ENCODE peak calls at places on chromosomes 13 and 19, in four cellular contexts. X is GM12878, M is K562, Q is HepG2. T is an unnamed sample.

GRCh38 chr13:82356667-82357066 is 1525.6 kb downstream of the SLITRK1 start:
- DNase-seq in Q (no peak), X (no peak), M (no peak), T (peak; percentile 28)

GRCh38 chr13:47800593-47800992 is 200.5 kb downstream of the SUCLA2 start:
- DNase-seq in M (no peak), Q (no peak), X (no peak), T (no peak)

GRCh38 chr19:46944918-46945628 is 74.6 kb upstream of the NPAS1 start:
- DNase-seq in M (no peak), Q (no peak), X (no peak), T (peak; percentile 78)

GRCh38 chr19:15101479-15102082 is 5.6 kb upstream of the SYDE1 start:
- DNase-seq in M (peak; percentile 42), X (no peak), Q (peak; percentile 52), T (peak; percentile 82)

GRCh38 chr19:47542030-47542475 is 27.2 kb upstream of the NAPA start:
- DNase-seq in X (no peak), M (no peak), Q (no peak), T (no peak)

GRCh38 chr19:29583196-29584006 is 22.7 kb upstream of the POP4 start:
- DNase-seq in Q (no peak), M (no peak), X (no peak), T (no peak)

GRCh38 chr19:41000310-41000737 is 9.2 kb downstream of the CYP2B6 start:
- DNase-seq in Q (peak; percentile 55), X (no peak), M (peak; percentile 15), T (no peak)

GRCh38 chr19:29665826-29666633 is 769 bp downstream of the PLEKHF1 start:
- DNase-seq in X (no peak), Q (no peak), M (peak; percentile 18), T (peak; percentile 90)

GRCh38 chr19:5968431-5969373 is 9.2 kb downstream of the RANBP3 start:
- DNase-seq in Q (peak; percentile 41), M (peak; percentile 48), X (no peak), T (peak; percentile 72)

GRCh38 chr19:37227996-37228395 is 10.0 kb downstream of the ZNF383 start:
- DNase-seq in X (no peak), Q (no peak), M (no peak), T (peak; percentile 84)

GRCh38 chr13:96967248-96967745 is 27.0 kb downstream of the OXGR1 start:
- DNase-seq in Q (peak; percentile 25), X (no peak), M (peak; percentile 64), T (peak; percentile 72)

GRCh38 chr19:30309983-30310805 is 62.0 kb upstream of the ZNF536 start:
- DNase-seq in M (no peak), X (no peak), Q (no peak), T (no peak)

GRCh38 chr13:113553541-113554332 is 30.8 kb upstream of the TFDP1 start:
- DNase-seq in M (no peak), Q (no peak), X (no peak), T (no peak)

GRCh38 chr19:54388001-54388802 is 23.5 kb upstream of the LAIR1 start:
- DNase-seq in X (no peak), M (no peak), Q (no peak), T (peak; percentile 33)

GRCh38 chr13:111552891-111553637 is 232.6 kb downstream of the TEX29 start:
- DNase-seq in Q (no peak), X (no peak), M (no peak), T (no peak)

GRCh38 chr19:2064788-2065524 is 13.9 kb upstream of the MKNK2 start:
- DNase-seq in X (no peak), M (no peak), Q (no peak), T (no peak)

GRCh38 chr19:44607049-44607448 is 6.3 kb upstream of the IGSF23 start:
- DNase-seq in X (no peak), M (no peak), Q (no peak), T (no peak)

GRCh38 chr13:104389722-104390121 is 1323.5 kb upstream of the SLC10A2 start:
- DNase-seq in M (no peak), X (no peak), Q (peak; percentile 5), T (no peak)

GRCh38 chr19:10390652-10391286 is 10.4 kb upstream of the TYK2 start:
- DNase-seq in Q (peak; percentile 64), X (no peak), M (peak; percentile 75), T (peak; percentile 92)

GRCh38 chr13:98626298-98626940 is 49.5 kb upstream of the STK24 start:
- DNase-seq in Q (no peak), M (no peak), X (no peak), T (no peak)
- TF ChIP-seq JUNB in Q (no peak), M (no peak), X (no peak), T (no peak)

DNA sequence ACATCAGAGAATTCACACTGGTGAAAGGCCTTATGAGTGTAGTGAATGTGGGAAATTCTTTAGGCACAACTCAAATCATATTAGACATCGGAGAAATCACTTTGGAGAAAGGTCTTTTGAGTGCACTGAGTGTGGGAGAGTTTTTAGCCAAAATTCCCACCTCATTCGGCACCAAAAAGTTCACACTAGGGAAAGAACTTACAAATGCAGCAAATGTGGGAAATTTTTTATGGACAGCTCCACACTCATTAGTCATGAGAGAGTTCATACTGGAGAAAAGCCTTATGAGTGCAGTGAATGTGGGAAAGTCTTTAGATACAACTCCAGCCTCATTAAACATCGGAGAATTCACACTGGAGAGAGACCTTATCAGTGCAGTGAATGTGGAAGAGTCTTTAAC is 10.1 kb downstream of the ZNF17 start:
- DNase-seq in X (no peak), Q (no peak), M (no peak), T (no peak)
- H3K4me3 ChIP-seq in X (no peak overlapping the region), Q (no peak overlapping the region), M (no peak overlapping the region), T (no peak overlapping the region)

DNA sequence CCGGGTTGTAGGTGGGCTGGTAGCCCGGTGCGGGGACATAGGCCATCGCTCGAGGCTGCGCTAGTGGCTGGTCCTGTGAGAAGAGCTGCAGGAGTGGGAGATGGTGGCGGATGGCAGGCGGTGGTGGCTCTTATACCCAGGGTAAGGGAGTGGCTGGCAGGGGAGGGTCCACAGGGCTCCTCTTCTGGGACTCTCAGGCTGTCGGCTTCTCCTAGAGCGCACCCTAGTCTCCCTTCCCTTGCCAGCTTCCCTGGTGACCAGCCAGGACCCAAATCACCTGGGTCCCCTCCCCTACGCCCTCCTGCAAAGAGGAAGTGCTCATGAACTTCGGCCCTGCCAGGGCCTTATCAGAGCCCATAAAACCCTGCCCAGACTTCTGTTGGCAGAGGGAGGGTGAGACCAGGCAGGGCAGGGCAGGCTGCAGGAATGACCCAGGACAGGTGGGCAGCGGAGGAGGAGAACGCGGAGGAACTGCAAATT is at the start of gene LGALS4:
- DNase-seq in Q (no peak), X (no peak), M (no peak), T (no peak)
- TF ChIP-seq POLR2AphosphoS5 in Q (no peak), X (no peak), M (no peak), T (no peak)

DNA sequence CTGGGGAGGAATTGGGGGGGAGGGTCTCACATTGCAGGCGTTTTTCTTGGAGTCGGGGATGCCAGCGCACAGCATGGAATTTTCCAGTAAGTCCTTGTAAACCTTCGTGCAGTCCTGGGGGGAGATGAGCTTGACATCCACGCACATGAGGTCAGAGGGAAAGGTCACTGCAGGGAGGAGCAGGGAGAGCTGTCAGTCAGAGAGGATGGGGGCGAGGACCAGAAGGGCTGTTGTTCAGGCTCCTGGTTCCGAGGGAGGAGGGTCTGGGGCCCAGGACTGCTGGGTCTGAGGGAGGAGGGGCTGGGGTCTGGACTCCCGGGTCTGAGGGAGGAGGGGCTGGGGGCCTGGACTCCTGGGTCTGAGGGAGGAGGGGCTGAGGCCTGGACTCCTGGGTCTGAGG is 4.0 kb downstream of the KLK7 start:
- DNase-seq in Q (no peak), M (no peak), X (no peak), T (peak; percentile 31)
- TF ChIP-seq JUNB in Q (no peak), M (no peak), X (no peak), T (no peak)

DNA sequence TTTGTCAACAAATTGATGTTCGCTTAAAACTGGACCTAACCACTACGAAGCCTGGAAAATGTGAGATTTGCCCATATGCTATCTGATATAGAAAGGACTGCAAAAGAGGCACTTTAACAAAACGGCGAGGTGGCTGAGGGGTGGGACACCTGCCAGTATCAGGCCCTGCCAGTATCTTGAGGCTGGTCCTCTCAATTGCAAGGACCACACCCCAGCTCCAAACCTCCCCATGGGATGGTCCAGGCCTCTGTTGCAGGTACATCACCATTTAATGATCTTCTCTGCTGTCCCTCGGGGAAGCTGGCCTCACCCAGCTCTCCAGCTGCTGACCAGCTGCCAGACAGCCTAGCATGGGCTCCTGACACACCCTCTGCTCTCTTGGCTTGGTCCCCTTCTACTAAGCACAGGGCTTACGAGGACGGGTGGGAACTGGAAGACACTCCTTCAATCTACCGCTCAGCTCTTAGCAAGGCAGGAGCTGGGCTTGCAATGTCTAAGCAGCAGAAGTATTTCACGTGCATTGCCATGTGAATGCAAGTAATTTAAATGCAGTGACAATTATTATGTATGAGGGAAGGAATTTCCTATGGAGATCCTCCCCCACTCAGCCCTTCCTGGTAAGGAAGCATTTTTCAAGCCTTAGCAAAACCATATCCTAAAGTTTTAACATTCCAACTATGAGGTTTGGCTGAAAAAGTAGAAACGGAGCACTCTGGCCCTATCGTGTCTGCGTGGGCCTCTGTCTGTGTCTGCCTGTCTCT is 63.9 kb downstream of the LATS2 start:
- DNase-seq in X (no peak), Q (no peak), M (no peak), T (peak; percentile 75)
- H3K4me3 ChIP-seq in X (no peak overlapping the region), Q (no peak overlapping the region), M (no peak overlapping the region), T (peak overlapping the region; percentile 25)